ENCODE peak calls at places on chromosomes 2 and 18, in four cellular contexts. M, I, H and N are unnamed samples.

GRCh38 chr2:151849413-151850010 is 21.3 kb upstream of the ARL5A start:
- DNase-seq in H (no peak), I (no peak), M (no peak), N (no peak)

GRCh38 chr18:24296273-24296672 is 101.4 kb downstream of the OSBPL1A start:
- DNase-seq in I (no peak), H (no peak), M (no peak), N (no peak)

GRCh38 chr18:79050005-79050404 is 19.2 kb upstream of the ATP9B start:
- DNase-seq in I (no peak), M (no peak), H (no peak), N (no peak)

GRCh38 chr18:59659486-59660187 is 37.6 kb downstream of the CCBE1 start:
- DNase-seq in M (no peak), I (no peak), H (peak; percentile 32), N (no peak)

GRCh38 chr18:69402219-69402989 is 1.7 kb downstream of the DOK6 start:
- DNase-seq in H (no peak), M (no peak), I (peak; percentile 12), N (no peak)

GRCh38 chr18:50814387-50814786 is 5.4 kb downstream of the MRO start:
- DNase-seq in I (no peak), M (no peak), H (no peak), N (no peak)

GRCh38 chr2:238137885-238138284 is 583 bp upstream of the KLHL30 start:
- DNase-seq in I (no peak), H (no peak), M (no peak), N (no peak)

GRCh38 chr2:70014959-70015358 is 53.5 kb upstream of the ASPRV1 start:
- DNase-seq in I (no peak), M (no peak), H (no peak), N (no peak)

GRCh38 chr2:202172439-202173191 is 65.8 kb downstream of the SUMO1 start:
- DNase-seq in I (no peak), M (no peak), H (no peak), N (peak; percentile 79)

GRCh38 chr2:102261467-102261866 is 49.9 kb upstream of the IL1RL1 start:
- DNase-seq in I (no peak), H (no peak), M (no peak), N (no peak)

GRCh38 chr18:11387880-11388279 is 221.5 kb upstream of the SLC35G4 start:
- DNase-seq in M (peak; percentile 73), I (no peak), H (peak; percentile 59), N (peak; percentile 6)

GRCh38 chr2:40315684-40316083 is 136.2 kb downstream of the SLC8A1 start:
- DNase-seq in H (peak; percentile 62), M (peak; percentile 28), I (no peak), N (no peak)

GRCh38 chr2:47250576-47251403 is 95.7 kb upstream of the STPG4 start:
- DNase-seq in H (peak; percentile 38), I (no peak), M (no peak), N (no peak)

GRCh38 chr2:205763708-205764501 is 81.6 kb downstream of the NRP2 start:
- DNase-seq in M (peak; percentile 37), I (peak; percentile 96), H (peak; percentile 89), N (peak; percentile 37)

GRCh38 chr2:31335921-31336570 is 78.5 kb downstream of the XDH start:
- DNase-seq in M (no peak), H (peak; percentile 75), I (no peak), N (no peak)

GRCh38 chr2:128306081-128306930 is 12.4 kb downstream of the HS6ST1 start:
- DNase-seq in M (peak; percentile 45), I (no peak), H (peak; percentile 94), N (no peak)
- TF ChIP-seq CTCF in M (no peak), I (no peak), H (peak; percentile 69), N (no peak)

DNA sequence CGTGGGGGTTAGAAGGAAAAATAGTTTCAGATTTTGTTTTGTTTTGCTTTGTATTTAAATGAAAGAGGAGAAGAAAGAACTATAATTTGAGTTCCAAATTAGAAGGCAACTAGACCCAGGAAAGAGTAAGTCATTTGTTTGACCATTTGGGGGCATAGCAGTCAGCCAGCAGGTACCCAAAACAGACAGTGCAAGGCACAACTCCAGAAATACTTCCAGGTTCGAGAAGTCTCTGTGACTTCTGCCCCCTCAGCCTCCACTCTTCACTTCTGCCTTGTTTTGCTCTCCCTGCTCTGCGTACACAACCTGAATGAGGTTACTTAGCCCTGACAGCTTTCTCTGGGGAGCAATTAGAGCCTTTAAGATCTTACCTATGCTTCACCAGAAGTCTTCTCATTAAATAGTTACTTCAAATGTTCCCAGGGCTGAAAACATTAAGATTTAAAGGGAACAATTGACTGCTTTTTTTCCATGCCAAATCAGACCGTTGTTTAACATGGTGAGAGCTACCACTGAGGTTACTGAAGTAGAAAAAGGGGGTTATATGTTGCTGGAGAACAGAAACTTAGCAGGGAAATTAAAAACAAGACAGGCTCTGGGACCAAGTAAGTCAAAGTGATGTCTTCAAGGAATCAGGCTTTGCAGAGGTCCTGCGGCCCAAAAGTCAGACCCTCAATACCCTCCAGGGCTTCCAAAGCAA is 216.9 kb downstream of the BCL11A start:
- DNase-seq in I (no peak), H (no peak), M (no peak), N (no peak)
- TF ChIP-seq CTCF in I (no peak), H (no peak), M (no peak), N (no peak)

GRCh38 chr2:44150473-44150872 is 18.2 kb upstream of the PPM1B start:
- DNase-seq in M (no peak), I (no peak), H (no peak), N (no peak)
- TF ChIP-seq CTCF in M (no peak), I (no peak), H (no peak), N (no peak)

GRCh38 chr2:110751642-110752041 is 19.3 kb downstream of the ACOXL start:
- DNase-seq in I (no peak), H (no peak), M (no peak), N (no peak)

GRCh38 chr2:110759411-110759810 is 27.0 kb downstream of the ACOXL start:
- DNase-seq in M (no peak), H (no peak), I (no peak), N (no peak)

GRCh38 chr2:110752871-110753270 is 20.5 kb downstream of the ACOXL start:
- DNase-seq in H (no peak), M (no peak), I (no peak), N (no peak)

DNA sequence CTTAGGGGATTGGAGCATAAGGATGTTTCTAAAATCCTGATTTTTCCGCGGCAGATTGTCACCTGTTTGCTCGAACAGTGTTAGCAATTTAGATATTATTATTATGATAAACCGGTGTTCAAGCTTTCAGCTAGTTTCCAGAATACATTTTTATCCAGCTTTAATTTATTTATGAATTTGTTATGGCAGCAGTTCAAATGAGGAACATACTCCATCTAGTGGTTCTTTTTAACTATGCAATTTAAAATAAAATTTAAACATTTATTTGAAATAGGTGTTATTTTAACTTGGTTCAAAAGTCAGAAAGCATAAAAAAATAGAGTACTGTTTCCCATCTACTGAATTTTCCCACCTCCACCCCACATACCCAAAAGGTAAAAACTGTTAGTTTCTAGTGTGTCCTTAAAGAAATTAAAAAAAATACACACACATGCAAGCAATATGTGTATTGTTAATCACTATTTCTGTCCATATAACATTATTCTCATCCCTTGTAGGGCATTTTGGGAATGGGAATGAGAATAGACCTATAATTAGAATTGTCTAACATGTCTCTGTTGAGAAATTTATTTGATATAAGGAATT is 23.2 kb downstream of the ACOXL start:
- DNase-seq in I (no peak), H (no peak), M (no peak), N (no peak)
- TF ChIP-seq CTCF in I (peak; percentile 89), H (peak; percentile 88), M (peak; percentile 64), N (peak; percentile 72)

GRCh38 chr2:36812196-36812595 is 115.7 kb downstream of the VIT start:
- DNase-seq in I (peak; percentile 49), H (no peak), M (no peak), N (no peak)
- TF ChIP-seq CTCF in I (no peak), H (peak; percentile 52), M (no peak), N (no peak)

GRCh38 chr2:27306136-27306535 is 2.1 kb downstream of the UCN start:
- DNase-seq in H (no peak), M (no peak), I (no peak), N (no peak)

GRCh38 chr2:27303093-27304025 is 4.9 kb downstream of the UCN start:
- DNase-seq in I (peak; percentile 45), H (peak; percentile 52), M (peak; percentile 65), N (peak; percentile 59)

GRCh38 chr2:27306657-27307544 is 1.3 kb downstream of the UCN start:
- DNase-seq in M (no peak), H (no peak), I (no peak), N (peak; percentile 59)

GRCh38 chr2:27304488-27305240 is 3.6 kb downstream of the UCN start:
- DNase-seq in H (no peak), I (no peak), M (no peak), N (no peak)

DNA sequence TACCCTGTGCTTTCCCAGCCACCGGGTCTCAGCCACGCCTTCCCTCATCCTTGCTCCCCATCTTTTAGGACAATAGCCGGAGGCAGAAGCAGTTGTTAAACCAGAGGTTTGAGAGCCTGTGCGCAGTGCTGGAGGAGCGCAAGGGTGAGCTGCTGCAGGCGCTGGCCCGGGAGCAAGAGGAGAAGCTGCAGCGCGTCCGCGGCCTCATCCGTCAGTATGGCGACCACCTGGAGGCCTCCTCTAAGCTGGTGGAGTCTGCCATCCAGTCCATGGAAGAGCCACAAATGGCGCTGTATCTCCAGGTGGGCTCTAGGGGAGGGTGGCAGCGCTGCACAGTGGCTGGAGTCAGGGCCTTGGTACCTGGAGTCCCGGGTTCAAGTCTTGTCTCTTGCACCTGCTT is 2.7 kb downstream of the UCN start:
- DNase-seq in M (no peak), H (no peak), I (no peak), N (no peak)
- TF ChIP-seq CTCF in M (no peak), H (no peak), I (no peak), N (no peak)

DNA sequence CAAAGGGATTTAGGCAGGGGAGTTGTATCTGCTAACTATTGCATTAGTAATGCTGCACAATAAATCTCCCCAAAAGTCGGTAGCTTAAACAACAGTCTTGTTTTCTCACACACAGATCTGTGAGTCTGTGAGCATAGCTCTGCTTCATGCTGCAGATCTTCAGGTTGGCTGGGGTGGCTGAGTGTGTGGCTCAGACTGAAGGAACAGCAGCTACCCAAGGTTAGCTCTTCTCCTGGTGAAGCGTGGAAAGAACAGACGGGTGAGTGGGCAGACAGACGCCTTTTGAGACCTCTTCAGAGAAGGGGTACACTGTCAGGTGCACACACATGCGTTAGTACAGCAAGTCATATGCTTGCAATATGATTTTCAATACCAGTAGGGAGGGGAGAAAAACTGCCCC is 3.9 kb upstream of the CCDC85A start:
- DNase-seq in M (no peak), I (no peak), H (no peak), N (no peak)
- TF ChIP-seq CTCF in M (no peak), I (peak; percentile 18), H (peak; percentile 26), N (no peak)

GRCh38 chr18:34649072-34649471 is 61.0 kb upstream of the DTNA start:
- DNase-seq in I (no peak), M (no peak), H (no peak), N (no peak)
- TF ChIP-seq CTCF in I (no peak), M (no peak), H (no peak), N (no peak)